ENCODE peak calls at places on chromosomes 2 and 18, in ten cellular contexts. S is tibial nerve, T is cardiac muscle cell, N is left ventricle myocardium inferior, X is body of pancreas, V is kidney, J is neural crest cell, I is choroid plexus epithelial cell, P is pancreas, O is hepatocyte. U is an unnamed sample.

GRCh38 chr18:37403100-37403781 is 162.4 kb downstream of the CELF4 start:
- DNase-seq in S (no peak), T (peak; percentile 77), N (peak; percentile 46), X (peak; percentile 34), V (peak; percentile 84), J (no peak), I (peak; percentile 30), P (peak; percentile 20), O (peak; percentile 56), U (no peak)

GRCh38 chr2:237551071-237551574 is 15.3 kb upstream of the PRLH start:
- DNase-seq in S (no peak), T (no peak), N (no peak), X (no peak), V (peak; percentile 44), J (no peak), I (no peak), P (no peak), O (no peak), U (no peak)

GRCh38 chr2:219003267-219003634 is 10.0 kb upstream of the CRYBA2 start:
- DNase-seq in S (no peak), T (no peak), N (no peak), X (no peak), V (no peak), J (no peak), I (no peak), P (no peak), O (no peak), U (no peak)

GRCh38 chr2:163852616-163853015 is 116.8 kb upstream of the FIGN start:
- DNase-seq in S (no peak), T (no peak), N (no peak), X (no peak), V (no peak), J (no peak), I (peak; percentile 33), P (no peak), O (no peak), U (no peak)

GRCh38 chr2:100856732-100857131 is 36.8 kb downstream of the NPAS2 start:
- DNase-seq in S (no peak), T (no peak), N (no peak), X (no peak), V (no peak), J (no peak), I (no peak), P (no peak), O (no peak), U (peak; percentile 43)

GRCh38 chr2:16130906-16131400 is 190.6 kb downstream of the MYCN start:
- DNase-seq in S (no peak), T (no peak), N (no peak), X (no peak), V (no peak), J (no peak), I (no peak), P (no peak), O (no peak), U (no peak)

GRCh38 chr2:1910562-1911256 is 166.4 kb upstream of the PXDN start:
- DNase-seq in S (no peak), T (peak; percentile 66), N (no peak), X (no peak), V (no peak), J (no peak), I (peak; percentile 92), P (no peak), O (no peak), U (no peak)

GRCh38 chr2:69716555-69717120 is 25.3 kb upstream of the ANXA4 start:
- DNase-seq in S (no peak), T (no peak), N (no peak), X (no peak), V (no peak), J (no peak), I (peak; percentile 33), P (no peak), O (no peak), U (no peak)

GRCh38 chr2:138267902-138268254 is 233.7 kb upstream of the SPOPL start:
- DNase-seq in S (no peak), T (no peak), N (no peak), X (no peak), V (no peak), J (no peak), I (no peak), P (no peak), O (no peak), U (no peak)

GRCh38 chr2:11129598-11130449 is 25.4 kb upstream of the SLC66A3 start:
- DNase-seq in S (no peak), T (peak; percentile 90), N (peak; percentile 41), X (peak; percentile 93), V (peak; percentile 93), J (peak; percentile 79), I (peak; percentile 23), P (peak; percentile 82), O (peak; percentile 92), U (peak; percentile 84)

GRCh38 chr2:86035883-86036789 is 69.5 kb downstream of the POLR1A start:
- DNase-seq in S (peak; percentile 53), T (no peak), N (peak; percentile 83), X (peak; percentile 93), V (peak; percentile 91), J (peak; percentile 35), I (peak; percentile 97), P (peak; percentile 90), O (peak; percentile 66), U (no peak)

GRCh38 chr2:209578394-209579006 is 154.7 kb downstream of the MAP2 start:
- DNase-seq in S (no peak), T (no peak), N (no peak), X (no peak), V (no peak), J (no peak), I (peak; percentile 13), P (no peak), O (no peak), U (no peak)

GRCh38 chr2:42923632-42924425 is 131.4 kb upstream of the HAAO start:
- DNase-seq in S (no peak), T (no peak), N (no peak), X (no peak), V (no peak), J (no peak), I (no peak), P (no peak), O (no peak), U (no peak)

GRCh38 chr18:11042247-11042646 is 107.1 kb downstream of the PIEZO2 start:
- DNase-seq in S (no peak), T (no peak), N (no peak), X (no peak), V (peak; percentile 76), J (no peak), I (peak; percentile 55), P (no peak), O (no peak), U (no peak)

DNA sequence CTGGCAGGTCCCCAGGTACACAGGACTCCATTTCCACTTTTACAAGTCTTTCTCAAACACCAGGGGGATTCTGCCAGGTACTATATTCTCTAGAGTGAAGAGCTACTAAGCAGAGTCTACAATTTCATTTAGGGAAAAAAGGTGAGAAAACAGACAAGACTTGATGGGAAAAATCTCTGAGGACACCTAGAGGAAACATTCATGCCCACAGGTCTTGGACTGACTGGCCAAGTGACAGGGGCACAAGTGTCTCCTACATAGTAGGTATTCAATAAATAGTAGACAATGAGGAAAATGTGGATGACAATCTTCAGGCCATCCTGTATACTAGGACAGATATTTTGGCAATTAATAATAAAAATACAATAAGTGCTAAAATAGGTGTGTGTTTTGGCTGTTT is 228.6 kb downstream of the CLIP4 start:
- DNase-seq in S (no peak), T (no peak), N (no peak), X (no peak), V (no peak), J (no peak), I (no peak), P (no peak), O (no peak), U (no peak)
- TF ChIP-seq CTCF in S (no peak), T (no peak), N (no peak), X (no peak), V (no peak), J (no peak), I (peak; percentile 12), P (no peak), O (no peak), U (peak; percentile 29)

DNA sequence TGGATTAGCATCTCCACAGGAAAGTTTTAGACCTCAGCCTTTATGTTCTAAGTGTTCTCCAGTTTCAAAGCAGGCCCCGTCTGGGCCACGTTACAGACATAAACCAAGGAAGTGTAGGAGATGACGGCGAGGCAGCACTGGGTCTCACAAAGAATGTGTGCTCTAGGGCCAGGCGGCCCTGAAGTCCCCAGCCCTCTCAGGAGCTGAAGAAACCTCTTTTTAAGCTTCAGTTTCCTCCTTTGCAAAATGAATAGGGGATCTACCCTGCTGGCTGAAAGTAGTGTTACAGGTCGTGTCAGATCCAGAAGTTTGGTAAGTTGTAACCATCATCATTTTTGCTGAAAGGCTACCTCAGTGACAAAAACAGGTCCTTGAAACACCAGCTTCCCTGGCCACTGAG is 81.7 kb downstream of the SPRED2 start:
- DNase-seq in S (no peak), T (peak; percentile 39), N (no peak), X (no peak), V (no peak), J (no peak), I (peak; percentile 43), P (no peak), O (no peak), U (no peak)
- TF ChIP-seq CTCF in S (no peak), T (peak; percentile 39), N (peak; percentile 16), X (no peak), V (no peak), J (peak; percentile 54), I (peak; percentile 56), P (no peak), O (peak; percentile 23), U (peak; percentile 40)

DNA sequence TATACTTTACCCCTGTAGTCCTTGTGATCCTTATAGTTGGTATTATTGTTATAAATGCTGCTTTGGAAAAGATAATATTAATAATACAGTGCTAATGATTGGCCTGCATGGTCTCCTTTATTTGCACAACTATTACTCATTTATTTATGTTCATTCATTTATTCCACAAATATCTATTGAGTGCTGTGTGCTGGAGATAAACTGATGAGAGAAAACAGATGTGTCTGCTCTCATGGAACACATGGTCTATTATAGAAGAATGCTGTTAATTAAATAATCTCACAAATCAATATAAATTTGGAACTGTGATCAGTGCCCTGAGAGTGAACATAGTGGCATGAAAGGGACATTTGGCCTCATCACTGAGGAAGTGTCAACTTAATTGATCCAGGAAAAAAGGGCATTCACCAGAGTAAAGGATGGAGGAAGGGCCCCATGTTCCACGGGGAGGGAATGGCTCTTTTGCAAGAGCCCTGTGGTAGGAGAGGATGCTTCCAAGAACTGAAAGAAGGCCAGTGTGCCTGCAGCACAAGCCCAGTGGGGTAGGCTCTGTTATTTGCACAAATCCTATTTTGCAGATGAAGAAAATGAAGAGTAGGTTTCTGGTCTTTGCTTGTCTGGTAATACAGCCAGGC is 91.5 kb upstream of the STK39 start:
- DNase-seq in S (no peak), T (no peak), N (no peak), X (peak; percentile 16), V (no peak), J (no peak), I (no peak), P (no peak), O (no peak), U (no peak)
- TF ChIP-seq CTCF in S (no peak), T (no peak), N (no peak), X (no peak), V (no peak), J (no peak), I (no peak), P (no peak), O (no peak), U (no peak)

DNA sequence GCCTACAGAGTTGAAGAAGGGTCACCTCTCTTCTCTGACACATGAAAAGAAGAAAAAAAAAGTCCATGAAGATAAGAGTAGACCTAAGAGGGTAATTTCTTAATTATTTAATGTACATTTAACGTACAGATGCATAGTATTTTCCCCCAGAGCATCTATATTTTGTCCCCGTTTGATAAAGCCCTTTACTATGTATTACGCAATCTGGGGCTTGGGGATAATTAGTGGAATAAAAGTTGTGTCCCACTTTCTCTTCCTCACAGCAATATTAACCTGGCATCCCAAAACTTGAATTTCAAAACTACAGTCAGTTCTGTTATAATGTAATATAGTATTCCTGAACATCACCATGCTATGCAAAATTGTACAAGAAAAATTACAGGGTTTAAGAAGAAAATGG is 254.1 kb downstream of the SUCLG1 start:
- DNase-seq in S (no peak), T (no peak), N (no peak), X (no peak), V (no peak), J (no peak), I (no peak), P (no peak), O (no peak), U (no peak)
- TF ChIP-seq CTCF in S (no peak), T (no peak), N (no peak), X (no peak), V (no peak), J (no peak), I (no peak), P (no peak), O (no peak), U (no peak)